ENCODE peak calls at places on chromosome 12, in nine cellular contexts. S, K, Q, X, C, T, L, R and U are unnamed samples.

GRCh38 chr12:46907791-46908190 is 82.0 kb upstream of the SLC38A4 start:
- DNase-seq in T (no peak), K (no peak), R (no peak), Q (no peak), X (no peak), L (no peak), C (no peak), S (no peak), U (no peak)

GRCh38 chr12:61291647-61292046 is 968.6 kb upstream of the USP15 start:
- DNase-seq in R (no peak), X (no peak), K (no peak), L (no peak), Q (no peak), S (peak), T (no peak), C (peak), U (no peak)

GRCh38 chr12:29681370-29681769 is 102.4 kb downstream of the TMTC1 start:
- DNase-seq in K (peak), C (no peak), Q (no peak), S (peak), X (no peak), R (no peak), L (no peak), T (no peak), U (no peak)

GRCh38 chr12:111788178-111788654 is 21.5 kb downstream of the ALDH2 start:
- DNase-seq in K (peak), Q (no peak), L (no peak), R (no peak), C (no peak), S (peak), T (no peak), X (peak), U (peak)

GRCh38 chr12:131091413-131091975 is 137.8 kb downstream of the ADGRD1 start:
- DNase-seq in Q (peak), K (no peak), C (no peak), T (no peak), S (no peak), L (peak), R (no peak), X (no peak), U (no peak)

GRCh38 chr12:2049604-2050540 is 2.9 kb upstream of the CACNA1C start:
- DNase-seq in K (peak), C (peak), T (no peak), X (peak), S (peak), L (no peak), R (no peak), Q (no peak), U (no peak)

GRCh38 chr12:8697120-8697475 is 693 bp upstream of the RIMKLB start:
- DNase-seq in C (peak), T (peak), K (peak), Q (no peak), S (peak), L (no peak), X (peak), R (peak), U (no peak)

GRCh38 chr12:92784795-92785562 is 82.2 kb downstream of the PLEKHG7 start:
- DNase-seq in S (peak), R (peak), X (peak), C (peak), L (no peak), Q (no peak), K (peak), T (peak), U (no peak)

GRCh38 chr12:93819048-93819491 is 141.9 kb downstream of the CRADD start:
- DNase-seq in K (peak), X (no peak), S (peak), C (peak), Q (peak), L (peak), T (no peak), R (peak), U (no peak)

GRCh38 chr12:7512528-7512927 is 9.0 kb upstream of the CD163 start:
- DNase-seq in L (no peak), T (peak), C (peak), S (peak), K (peak), X (peak), R (peak), Q (no peak), U (peak)

GRCh38 chr12:88057994-88058718 is 29.0 kb upstream of the C12orf50 start:
- DNase-seq in K (peak), Q (no peak), R (peak), C (no peak), X (no peak), T (peak), S (peak), L (no peak), U (no peak)

GRCh38 chr12:104628338-104629135 is 171.8 kb downstream of the CHST11 start:
- DNase-seq in L (no peak), K (no peak), X (no peak), R (no peak), S (no peak), C (no peak), T (no peak), Q (no peak), U (no peak)

GRCh38 chr12:113174461-113175384 is 10.6 kb downstream of the DDX54 start:
- DNase-seq in T (peak), R (peak), L (peak), S (peak), K (peak), C (peak), X (peak), Q (peak), U (no peak)

GRCh38 chr12:996881-997280 is 5.9 kb downstream of the ERC1 start:
- DNase-seq in L (no peak), Q (no peak), K (no peak), T (no peak), S (no peak), C (no peak), R (no peak), X (no peak), U (no peak)

GRCh38 chr12:67428431-67428830 is 159.3 kb downstream of the CAND1 start:
- DNase-seq in L (no peak), X (no peak), R (no peak), T (no peak), Q (no peak), C (no peak), S (no peak), K (no peak), U (no peak)

GRCh38 chr12:79001404-79001803 is 136.8 kb downstream of the SYT1 start:
- DNase-seq in R (no peak), K (no peak), S (no peak), L (no peak), C (no peak), Q (no peak), X (no peak), T (no peak), U (no peak)

GRCh38 chr12:12266389-12266872 is 413 bp downstream of the LRP6 start:
- DNase-seq in L (no peak), C (no peak), X (peak), T (peak), R (no peak), S (no peak), Q (peak), K (peak), U (no peak)

GRCh38 chr12:30152705-30153104 is 369.0 kb upstream of the TMTC1 start:
- DNase-seq in L (no peak), Q (no peak), S (no peak), X (no peak), R (no peak), C (no peak), T (no peak), K (no peak), U (no peak)

GRCh38 chr12:84069699-84070098 is 842.9 kb downstream of the SLC6A15 start:
- DNase-seq in S (no peak), C (peak), L (no peak), R (peak), Q (no peak), X (no peak), T (no peak), K (no peak), U (no peak)

GRCh38 chr12:101570022-101570421 is 24.7 kb upstream of the MYBPC1 start:
- DNase-seq in X (peak), T (no peak), S (peak), R (no peak), C (peak), L (no peak), Q (no peak), K (peak), U (peak)

GRCh38 chr12:98698603-98699463 is 53.7 kb downstream of the APAF1 start:
- DNase-seq in S (peak), C (peak), T (peak), K (peak), X (peak), Q (peak), R (peak), L (peak), U (peak)

GRCh38 chr12:57377103-57377840 is 53.6 kb downstream of the R3HDM2 start:
- DNase-seq in T (no peak), Q (no peak), L (no peak), R (no peak), K (no peak), S (no peak), C (no peak), X (peak), U (no peak)

GRCh38 chr12:91778938-91779400 is 366.7 kb downstream of the BTG1 start:
- DNase-seq in C (peak), T (no peak), R (peak), L (peak), Q (peak), K (peak), X (no peak), S (peak), U (peak)

GRCh38 chr12:91777268-91777997 is 368.2 kb downstream of the BTG1 start:
- DNase-seq in C (peak), L (no peak), S (peak), T (no peak), K (no peak), X (no peak), R (no peak), Q (no peak), U (no peak)

GRCh38 chr12:91772411-91772810 is 373.2 kb downstream of the BTG1 start:
- DNase-seq in L (no peak), C (peak), X (no peak), K (no peak), Q (no peak), T (no peak), R (no peak), S (no peak), U (no peak)

GRCh38 chr12:91778091-91778819 is 367.4 kb downstream of the BTG1 start:
- DNase-seq in Q (no peak), C (peak), X (no peak), S (peak), K (peak), T (no peak), R (peak), L (no peak), U (no peak)

DNA sequence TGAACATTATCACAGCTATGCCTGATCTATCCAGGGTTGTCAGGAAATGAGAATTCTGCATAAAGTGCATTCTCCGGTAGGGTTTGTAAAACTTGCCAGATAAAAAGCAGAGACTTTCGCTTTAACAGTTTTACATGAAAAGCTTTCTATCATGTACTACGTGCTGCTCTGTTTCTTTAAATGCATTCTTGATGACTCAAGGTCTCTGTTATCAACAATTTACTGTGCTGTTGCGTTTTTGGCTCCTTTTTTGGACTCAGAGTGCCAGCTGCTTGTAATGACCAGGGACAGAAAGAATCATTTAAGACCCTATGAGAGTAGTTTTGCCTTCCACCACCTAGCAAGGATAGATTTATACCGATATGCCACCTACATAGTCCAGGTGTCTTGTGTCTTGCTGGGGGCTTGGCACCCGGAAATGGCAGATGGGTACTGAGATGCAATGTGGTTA is 371.1 kb downstream of the BTG1 start:
- DNase-seq in Q (no peak), T (no peak), S (peak), R (peak), L (no peak), C (peak), X (no peak), K (peak), U (no peak)
- H3K4me3 ChIP-seq in Q (no peak), T (no peak), S (peak), R (no peak), L (peak), C (peak), X (no peak), K (no peak), U (no peak)

DNA sequence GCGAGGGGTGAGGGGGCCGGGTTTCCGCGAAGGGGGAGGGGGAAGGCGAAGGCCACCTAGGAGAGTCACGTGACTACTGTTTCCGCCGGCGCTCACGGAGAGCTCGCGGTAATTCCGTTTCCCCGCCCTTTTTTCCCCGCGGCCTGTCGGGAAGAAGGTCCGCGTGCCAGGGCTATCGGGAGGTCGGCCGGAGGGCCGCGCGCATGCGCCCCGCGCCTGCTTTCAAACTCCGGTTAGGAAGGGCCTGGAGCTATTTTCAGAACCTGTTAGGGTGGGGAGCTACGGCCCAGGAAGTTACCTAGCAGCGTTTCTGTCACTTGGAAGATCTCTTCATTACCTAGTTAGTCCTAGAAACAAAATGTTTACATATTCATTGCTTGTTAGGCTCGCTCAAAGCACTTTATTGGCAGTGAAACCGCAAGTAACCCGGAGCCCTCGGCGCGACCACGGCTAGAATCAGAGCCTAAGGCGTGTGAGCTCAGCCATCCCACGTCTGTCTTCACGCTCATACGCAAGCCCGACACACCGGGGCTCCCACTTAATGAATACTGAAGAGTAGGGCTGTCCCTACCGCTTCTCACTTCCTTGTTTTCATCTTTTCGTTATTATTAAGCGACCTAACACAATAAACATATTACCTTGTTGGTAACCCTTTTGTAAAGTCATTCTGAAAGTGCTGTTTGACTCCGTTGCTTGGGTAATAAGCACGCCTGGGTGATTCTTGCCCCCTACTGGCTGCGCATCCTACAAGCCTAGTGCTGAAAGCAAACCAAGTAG is 682 bp upstream of the SBNO1 start:
- DNase-seq in Q (peak), S (peak), T (peak), R (peak), C (peak), K (peak), X (peak), L (peak), U (peak)
- TF ChIP-seq CTCF in Q (peak), S (peak), T (peak), R (peak), C (peak), K (peak), X (peak), L (peak), U (peak)

DNA sequence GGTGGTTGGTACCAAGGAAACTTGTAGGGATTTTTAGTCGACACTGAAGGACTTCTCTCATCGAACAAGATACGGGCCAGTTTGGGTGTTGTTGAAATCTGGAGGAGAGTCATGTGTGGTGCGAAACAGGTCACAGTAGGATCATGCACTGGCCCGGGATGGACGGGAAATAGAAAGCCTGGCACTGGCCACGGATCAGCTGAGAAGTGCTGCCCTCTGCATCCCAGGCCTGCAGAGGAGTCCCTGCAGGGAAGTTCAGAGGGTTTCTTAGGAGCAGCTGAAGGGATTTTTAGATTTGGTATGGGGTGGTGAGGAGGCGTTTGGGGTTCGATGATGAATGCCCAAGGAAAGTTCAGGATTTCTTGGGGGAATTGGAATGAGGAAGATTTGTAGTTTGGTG is 63.1 kb downstream of the TSPAN9 start:
- DNase-seq in L (no peak), X (no peak), Q (no peak), R (no peak), S (no peak), T (no peak), K (no peak), C (no peak), U (no peak)
- H3K4me3 ChIP-seq in L (no peak), X (no peak), Q (no peak), R (no peak), S (no peak), T (no peak), K (no peak), C (no peak), U (no peak)

DNA sequence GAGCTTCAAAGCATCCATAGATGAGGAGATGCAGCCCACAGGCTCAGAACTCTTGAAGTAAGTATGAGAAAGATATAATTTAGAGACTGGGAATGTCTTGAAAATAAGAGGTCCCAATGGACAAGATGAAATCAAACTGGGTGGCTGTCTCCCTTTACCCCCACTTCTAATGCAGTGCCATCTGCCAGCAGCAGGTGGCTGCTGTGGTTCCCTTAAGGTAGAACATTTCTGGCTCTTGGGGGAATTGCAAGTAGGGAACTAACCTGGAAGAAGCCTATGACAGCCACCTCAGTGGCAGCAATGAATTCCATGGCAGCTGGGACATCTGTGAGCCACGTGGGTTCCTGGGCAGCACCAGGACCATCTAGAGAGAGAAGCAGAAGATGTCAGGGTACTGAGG is 648 bp downstream of the ERP27 start:
- DNase-seq in T (no peak), X (peak), L (no peak), K (no peak), C (no peak), S (no peak), R (no peak), Q (no peak), U (no peak)
- TF ChIP-seq CTCF in T (no peak), X (peak), L (no peak), K (peak), C (peak), S (peak), R (no peak), Q (no peak), U (no peak)

DNA sequence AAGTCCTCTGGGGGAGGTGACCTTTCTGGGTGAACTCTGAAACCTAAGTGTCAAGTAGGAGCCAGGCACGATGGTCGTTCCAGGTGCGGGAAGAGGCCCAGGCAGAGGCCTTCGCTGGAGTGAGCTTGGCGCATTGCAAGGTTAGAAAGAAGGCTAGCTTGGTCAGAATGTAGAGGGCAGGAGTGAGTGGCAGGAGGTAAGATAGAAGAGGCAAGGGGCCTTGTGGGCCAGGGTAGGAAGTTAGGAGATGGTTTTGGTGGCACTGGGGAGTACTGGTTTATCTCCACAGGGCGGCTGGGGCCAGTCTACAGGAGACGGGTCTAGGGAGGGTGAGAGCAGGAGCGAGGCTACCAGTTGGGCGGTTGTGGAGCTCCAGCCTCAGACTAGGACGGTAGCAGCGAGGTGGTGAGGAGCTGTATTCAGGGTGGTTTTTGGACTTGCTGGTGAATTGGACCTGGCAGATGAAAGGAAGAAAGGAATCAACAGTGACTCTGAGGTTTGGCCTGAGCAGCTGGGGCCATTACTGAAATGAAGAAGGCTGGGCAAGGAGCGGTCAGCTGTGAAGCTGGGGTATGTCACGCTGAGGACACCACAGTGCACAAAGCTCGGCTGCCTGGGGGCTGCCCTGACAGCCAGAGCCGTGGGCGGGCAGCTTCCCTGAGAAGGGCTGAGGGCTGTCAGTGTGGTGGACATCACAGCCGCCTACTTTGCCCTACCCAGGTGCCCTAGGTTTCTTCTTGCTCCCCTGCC is 9.1 kb downstream of the MLXIP start:
- DNase-seq in X (no peak), T (no peak), Q (no peak), C (no peak), L (no peak), R (no peak), K (no peak), S (no peak), U (no peak)
- H3K4me3 ChIP-seq in X (no peak), T (no peak), Q (no peak), C (no peak), L (no peak), R (no peak), K (no peak), S (no peak), U (no peak)